ENCODE peak calls at places on chromosome 19, in eight cellular contexts. U is Calu3; P is type B pancreatic cell; H is cardiac muscle cell; K is B cell; F is breast epithelium; J is CD4-positive, alpha-beta T cell; G is AG09309. V is an unnamed sample.

GRCh38 chr19:40219721-40220276 is 1.6 kb upstream of the TTC9B start:
- DNase-seq in U (peak), P (no peak), H (no peak), K (no peak), F (no peak), J (no peak), G (no peak), V (no peak)

GRCh38 chr19:39971380-39971841 is 446 bp downstream of the PSMC4 start:
- DNase-seq in U (no peak), P (no peak), H (no peak), K (no peak), F (no peak), J (no peak), G (no peak), V (no peak)

GRCh38 chr19:56654151-56654550 is 11.2 kb downstream of the SMIM17 start:
- DNase-seq in U (no peak), P (no peak), H (no peak), K (no peak), F (no peak), J (no peak), G (no peak), V (no peak)

GRCh38 chr19:18419699-18420460 is 682 bp downstream of the SSBP4 start:
- DNase-seq in U (no peak), P (no peak), H (no peak), K (peak), F (no peak), J (no peak), G (no peak), V (no peak)

GRCh38 chr19:28705008-28705407 is 507.9 kb downstream of the UQCRFS1 start:
- DNase-seq in U (peak), P (no peak), H (peak), K (no peak), F (no peak), J (no peak), G (peak), V (peak)

GRCh38 chr19:11142528-11143171 is 12.9 kb downstream of the SPC24 start:
- DNase-seq in U (peak), P (peak), H (peak), K (no peak), F (peak), J (no peak), G (peak), V (peak)

GRCh38 chr19:13181747-13182388 is 31.7 kb downstream of the IER2 start:
- DNase-seq in U (no peak), P (no peak), H (peak), K (no peak), F (peak), J (no peak), G (no peak), V (no peak)

GRCh38 chr19:40611096-40611495 is 9.9 kb downstream of the LTBP4 start:
- DNase-seq in U (no peak), P (no peak), H (no peak), K (no peak), F (no peak), J (no peak), G (no peak), V (no peak)

GRCh38 chr19:19050104-19050503 is 13.7 kb upstream of the SLC25A42 start:
- DNase-seq in U (no peak), P (no peak), H (no peak), K (no peak), F (no peak), J (no peak), G (no peak), V (no peak)

GRCh38 chr19:35120492-35120891 is 4.9 kb downstream of the FXYD3 start:
- DNase-seq in U (peak), P (no peak), H (no peak), K (no peak), F (no peak), J (no peak), G (peak), V (peak)

GRCh38 chr19:46413262-46414031 is at the start of gene CCDC8:
- DNase-seq in U (no peak), P (peak), H (peak), K (no peak), F (peak), J (no peak), G (peak), V (peak)

GRCh38 chr19:46367434-46367833 is 20.5 kb downstream of the PPP5C start:
- DNase-seq in U (no peak), P (no peak), H (no peak), K (no peak), F (no peak), J (no peak), G (no peak), V (no peak)

GRCh38 chr19:17078920-17079709 is 3.5 kb downstream of the MYO9B start:
- DNase-seq in U (no peak), P (no peak), H (no peak), K (no peak), F (no peak), J (no peak), G (no peak), V (no peak)

GRCh38 chr19:18932216-18932841 is 8.7 kb downstream of the HOMER3 start:
- DNase-seq in U (no peak), P (peak), H (peak), K (peak), F (no peak), J (peak), G (no peak), V (no peak)

GRCh38 chr19:51224163-51224641 is 678 bp upstream of the CD33 start:
- DNase-seq in U (no peak), P (no peak), H (no peak), K (no peak), F (no peak), J (no peak), G (no peak), V (no peak)

GRCh38 chr19:1449467-1450442 is at the start of gene APC2:
- DNase-seq in U (no peak), P (no peak), H (peak), K (no peak), F (no peak), J (no peak), G (no peak), V (no peak)

GRCh38 chr19:29107831-29108230 is 105.1 kb downstream of the UQCRFS1 start:
- DNase-seq in U (no peak), P (no peak), H (no peak), K (no peak), F (no peak), J (no peak), G (no peak), V (no peak)

GRCh38 chr19:6164906-6165531 is 29.6 kb downstream of the ACSBG2 start:
- DNase-seq in U (no peak), P (no peak), H (no peak), K (no peak), F (no peak), J (no peak), G (no peak), V (no peak)

GRCh38 chr19:40736661-40737060 is 13.6 kb downstream of the ACTMAP start:
- DNase-seq in U (no peak), P (no peak), H (no peak), K (no peak), F (no peak), J (no peak), G (no peak), V (no peak)

GRCh38 chr19:17113127-17113785 is 37.7 kb downstream of the MYO9B start:
- DNase-seq in U (no peak), P (no peak), H (no peak), K (no peak), F (no peak), J (no peak), G (no peak), V (no peak)

GRCh38 chr19:13060964-13061927 is 41.4 kb downstream of the LYL1 start:
- DNase-seq in U (peak), P (peak), H (peak), K (peak), F (peak), J (peak), G (no peak), V (no peak)

GRCh38 chr19:13176345-13176744 is 26.1 kb downstream of the IER2 start:
- DNase-seq in U (no peak), P (no peak), H (no peak), K (no peak), F (no peak), J (no peak), G (no peak), V (no peak)

GRCh38 chr19:13963603-13964105 is 11.3 kb downstream of the DCAF15 start:
- DNase-seq in U (no peak), P (no peak), H (no peak), K (no peak), F (no peak), J (no peak), G (no peak), V (no peak)

GRCh38 chr19:55811340-55811739 is 20.5 kb downstream of the NLRP11 start:
- DNase-seq in U (no peak), P (no peak), H (no peak), K (no peak), F (no peak), J (no peak), G (no peak), V (no peak)

GRCh38 chr19:19744641-19745040 is 11.7 kb upstream of the ZNF14 start:
- DNase-seq in U (no peak), P (no peak), H (no peak), K (no peak), F (no peak), J (no peak), G (no peak), V (no peak)

GRCh38 chr19:46890423-46891170 is 29.8 kb downstream of the ARHGAP35 start:
- DNase-seq in U (peak), P (no peak), H (no peak), K (no peak), F (no peak), J (no peak), G (peak), V (peak)

GRCh38 chr19:35206855-35207254 is 21.7 kb downstream of the FAM187B start:
- DNase-seq in U (no peak), P (no peak), H (no peak), K (no peak), F (no peak), J (no peak), G (no peak), V (no peak)

GRCh38 chr19:51439021-51439465 is 19.2 kb downstream of the SIGLEC8 start:
- DNase-seq in U (peak), P (no peak), H (peak), K (peak), F (no peak), J (peak), G (no peak), V (no peak)

GRCh38 chr19:46351241-46352041 is 4.6 kb downstream of the PPP5C start:
- DNase-seq in U (peak), P (no peak), H (no peak), K (no peak), F (no peak), J (peak), G (no peak), V (no peak)

GRCh38 chr19:10691178-10691881 is 9.9 kb upstream of the QTRT1 start:
- DNase-seq in U (no peak), P (no peak), H (no peak), K (no peak), F (no peak), J (no peak), G (no peak), V (no peak)

GRCh38 chr19:50552540-50552939 is 15.7 kb downstream of the LRRC4B start:
- DNase-seq in U (no peak), P (no peak), H (no peak), K (no peak), F (no peak), J (no peak), G (no peak), V (no peak)

GRCh38 chr19:52992109-52993004 is 21.4 kb upstream of the ERVV-1 start:
- DNase-seq in U (no peak), P (no peak), H (peak), K (no peak), F (peak), J (no peak), G (no peak), V (no peak)

GRCh38 chr19:33219261-33219812 is 6.3 kb downstream of the SLC7A10 start:
- DNase-seq in U (peak), P (no peak), H (no peak), K (no peak), F (no peak), J (no peak), G (no peak), V (no peak)
- TF ChIP-seq CTCF in U (peak), P (no peak), H (peak), K (no peak), F (no peak), J (no peak), G (peak), V (peak)

DNA sequence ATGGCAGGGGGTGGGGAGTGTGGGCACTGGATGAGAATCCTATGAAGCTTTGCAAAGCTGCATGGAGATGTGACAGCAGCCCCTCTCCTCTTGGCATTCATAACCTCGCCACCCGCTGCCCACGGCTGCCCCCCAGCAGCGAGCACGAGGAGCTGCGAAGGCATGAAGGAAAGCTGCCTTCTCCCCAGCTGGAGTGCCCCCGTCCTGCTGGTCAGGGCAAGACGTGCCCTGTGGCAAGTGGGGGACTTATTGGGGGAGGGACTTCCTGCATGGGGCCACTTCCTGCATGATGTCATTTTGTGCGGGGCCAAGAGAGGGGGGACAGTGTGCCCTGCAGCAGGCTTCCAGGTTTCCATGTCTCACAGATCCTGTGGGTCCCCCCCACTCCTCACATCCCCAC is 85.9 kb downstream of the TSHZ3 start:
- DNase-seq in U (no peak), P (peak), H (no peak), K (no peak), F (peak), J (no peak), G (no peak), V (no peak)
- TF ChIP-seq CTCF in U (no peak), P (no peak), H (no peak), K (no peak), F (no peak), J (no peak), G (no peak), V (no peak)

GRCh38 chr19:9500796-9501195 is 2.4 kb upstream of the ZNF560 start:
- DNase-seq in U (no peak), P (no peak), H (no peak), K (no peak), F (no peak), J (no peak), G (no peak), V (no peak)

GRCh38 chr19:9494096-9494495 is 4.3 kb downstream of the ZNF560 start:
- DNase-seq in U (no peak), P (no peak), H (no peak), K (no peak), F (no peak), J (no peak), G (no peak), V (no peak)

GRCh38 chr19:9498183-9498902 is at the start of gene ZNF560:
- DNase-seq in U (no peak), P (no peak), H (peak), K (no peak), F (no peak), J (no peak), G (no peak), V (peak)
- TF ChIP-seq CTCF in U (no peak), P (no peak), H (peak), K (no peak), F (no peak), J (no peak), G (peak), V (peak)

DNA sequence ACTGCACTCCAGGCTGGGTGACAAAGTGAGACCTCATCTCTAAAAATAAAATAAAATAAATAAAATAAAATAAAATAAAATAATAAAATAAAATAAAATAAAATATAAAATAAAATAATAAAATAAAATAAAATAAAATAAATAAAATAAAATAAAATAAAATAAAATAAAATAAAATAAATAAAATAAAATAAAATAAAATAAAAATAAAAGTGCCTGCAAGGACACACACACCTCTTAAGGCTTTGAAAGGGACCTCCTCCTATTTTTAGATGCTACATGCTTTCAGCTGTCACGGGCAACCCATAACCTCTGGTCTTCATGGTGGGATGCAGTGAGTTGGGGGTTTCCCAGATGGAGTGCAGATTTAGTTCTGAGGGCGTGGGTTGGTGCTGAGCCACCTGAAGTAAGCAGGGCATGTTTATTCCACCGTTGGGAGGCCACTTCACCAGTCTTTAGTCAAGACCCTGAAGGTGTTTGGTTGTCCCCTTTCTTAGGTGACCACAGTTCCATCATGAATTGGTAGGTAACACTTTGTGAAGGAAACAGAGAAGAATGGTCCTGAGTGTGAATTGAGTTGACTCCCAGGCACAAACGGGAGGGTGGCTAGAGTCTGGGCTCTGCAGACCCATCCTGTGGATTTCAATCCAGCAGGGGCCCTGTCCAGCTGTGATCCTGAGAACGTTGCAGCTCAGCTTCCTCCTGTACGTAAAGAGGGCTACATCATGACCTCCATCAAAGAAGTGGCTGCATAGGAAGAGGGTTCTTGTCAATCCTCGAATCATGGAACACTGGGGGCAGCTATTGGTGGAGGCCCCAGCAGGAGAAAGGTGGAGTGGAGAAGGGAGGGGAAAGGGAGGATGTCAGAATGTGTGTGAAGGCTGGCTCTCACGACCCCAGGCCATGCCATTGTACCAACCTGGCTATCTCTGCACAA is 234.2 kb downstream of the ZNF536 start:
- DNase-seq in U (no peak), P (no peak), H (no peak), K (no peak), F (no peak), J (no peak), G (no peak), V (no peak)
- TF ChIP-seq CTCF in U (no peak), P (no peak), H (no peak), K (no peak), F (no peak), J (no peak), G (no peak), V (no peak)

GRCh38 chr19:41928221-41928683 is at the start of gene ERFL:
- DNase-seq in U (no peak), P (no peak), H (no peak), K (no peak), F (no peak), J (no peak), G (no peak), V (no peak)
- TF ChIP-seq CTCF in U (no peak), P (no peak), H (no peak), K (no peak), F (no peak), J (no peak), G (no peak), V (no peak)

GRCh38 chr19:45082170-45082569 is 3.1 kb downstream of the GEMIN7 start:
- DNase-seq in U (no peak), P (no peak), H (no peak), K (no peak), F (no peak), J (no peak), G (no peak), V (no peak)

GRCh38 chr19:45079911-45080469 is 930 bp downstream of the GEMIN7 start:
- DNase-seq in U (no peak), P (no peak), H (peak), K (no peak), F (no peak), J (no peak), G (no peak), V (no peak)

GRCh38 chr19:45076851-45077730 is 813 bp upstream of the ZNF296 start:
- DNase-seq in U (no peak), P (no peak), H (no peak), K (no peak), F (no peak), J (no peak), G (no peak), V (no peak)

GRCh38 chr19:45078390-45079062 is 534 bp upstream of the GEMIN7 start:
- DNase-seq in U (no peak), P (no peak), H (no peak), K (no peak), F (no peak), J (no peak), G (no peak), V (no peak)

GRCh38 chr19:45079063-45079910 is at the start of gene GEMIN7:
- DNase-seq in U (peak), P (peak), H (peak), K (peak), F (peak), J (peak), G (no peak), V (no peak)
- TF ChIP-seq CTCF in U (peak), P (peak), H (no peak), K (peak), F (no peak), J (no peak), G (no peak), V (no peak)

V was measured in AG09319.